ENCODE peak calls at places on chromosomes 13 and 19, in six cellular contexts. U is bronchial epithelial cell, C is fibroblast of pulmonary artery, O is progenitor cell of endocrine pancreas, E is GM13976, W is A172. X is an unnamed sample.

GRCh38 chr19:4717191-4717965 is 6.3 kb downstream of the DPP9 start:
- DNase-seq in C (peak), O (no peak), W (peak), U (peak), E (no peak), X (no peak)

GRCh38 chr13:81140675-81141074 is 799.7 kb upstream of the SPRY2 start:
- DNase-seq in W (no peak), E (no peak), O (no peak), C (no peak), U (no peak), X (no peak)

GRCh38 chr13:46354143-46355087 is 32.6 kb downstream of the RUBCNL start:
- DNase-seq in O (no peak), U (peak), C (peak), E (peak), W (peak), X (no peak)

GRCh38 chr19:12975221-12975756 is 5.9 kb downstream of the DAND5 start:
- DNase-seq in O (no peak), E (no peak), C (no peak), W (no peak), U (no peak), X (no peak)

GRCh38 chr19:9498183-9498902 is at the start of gene ZNF560:
- DNase-seq in O (no peak), U (no peak), C (peak), W (no peak), E (peak), X (no peak)

GRCh38 chr19:54152878-54153524 is 6.5 kb downstream of the LENG1 start:
- DNase-seq in O (no peak), U (no peak), C (no peak), W (no peak), E (no peak), X (no peak)

GRCh38 chr13:47332149-47332548 is 435.3 kb upstream of the HTR2A start:
- DNase-seq in U (no peak), E (no peak), W (peak), O (no peak), C (peak), X (no peak)

GRCh38 chr13:66665991-66666390 is 564.1 kb downstream of the PCDH9 start:
- DNase-seq in C (peak), O (no peak), W (peak), U (peak), E (no peak), X (no peak)

GRCh38 chr13:25902946-25903345 is 148.9 kb downstream of the SHISA2 start:
- DNase-seq in W (no peak), C (no peak), O (no peak), U (peak), E (peak), X (no peak)

GRCh38 chr19:55700813-55701212 is 25.8 kb downstream of the EPN1 start:
- DNase-seq in E (no peak), W (no peak), O (no peak), C (no peak), U (no peak), X (no peak)

GRCh38 chr19:10936661-10937084 is 8.1 kb downstream of the TIMM29 start:
- DNase-seq in E (peak), O (peak), W (peak), U (peak), C (peak), X (peak)

GRCh38 chr13:35953537-35954206 is 177.5 kb downstream of the DCLK1 start:
- DNase-seq in W (peak), C (peak), U (peak), E (no peak), O (peak), X (no peak)